ENCODE peak calls at places on chromosomes 12 and 14, in ten cellular contexts. One of them, this sample, is unnamed.

GRCh38 chr14:67514650-67515385 is 18.3 kb upstream of the PLEKHH1 start:
- DNase-seq in fibroblast of the conjunctiva: no peak
- DNase-seq in Jurkat, Clone E6-1: no peak
- DNase-seq in mesendoderm: no peak
- DNase-seq in activated CD4-positive, CD25-positive, alpha-beta regulatory T cell treated with anti-CD3 and anti-CD28 coated beads, Interleukin-2, amount 50 U/mL, for 72 hours: peak
- DNase-seq in HS-27A: no peak
- DNase-seq in H9: peak
- DNase-seq in H54: peak
- DNase-seq in ELR: peak
- DNase-seq in lung microvascular endothelial cell: peak
- DNase-seq in this sample: no peak

GRCh38 chr12:27523642-27524488 is at the start of gene PPFIBP1:
- DNase-seq in fibroblast of the conjunctiva: peak
- DNase-seq in Jurkat, Clone E6-1: peak
- DNase-seq in mesendoderm: peak
- DNase-seq in activated CD4-positive, CD25-positive, alpha-beta regulatory T cell treated with anti-CD3 and anti-CD28 coated beads, Interleukin-2, amount 50 U/mL, for 72 hours: peak
- DNase-seq in HS-27A: peak
- DNase-seq in H9: peak
- DNase-seq in H54: peak
- DNase-seq in ELR: peak
- DNase-seq in lung microvascular endothelial cell: peak
- DNase-seq in this sample: peak

GRCh38 chr12:122422769-122423257 is 344 bp upstream of the CLIP1 start:
- DNase-seq in fibroblast of the conjunctiva: no peak
- DNase-seq in Jurkat, Clone E6-1: no peak
- DNase-seq in mesendoderm: peak
- DNase-seq in activated CD4-positive, CD25-positive, alpha-beta regulatory T cell treated with anti-CD3 and anti-CD28 coated beads, Interleukin-2, amount 50 U/mL, for 72 hours: peak
- DNase-seq in HS-27A: no peak
- DNase-seq in H9: peak
- DNase-seq in H54: peak
- DNase-seq in ELR: peak
- DNase-seq in lung microvascular endothelial cell: peak
- DNase-seq in this sample: no peak

GRCh38 chr14:102209224-102209966 is 69.7 kb downstream of the WDR20 start:
- DNase-seq in fibroblast of the conjunctiva: no peak
- DNase-seq in Jurkat, Clone E6-1: no peak
- DNase-seq in mesendoderm: peak
- DNase-seq in activated CD4-positive, CD25-positive, alpha-beta regulatory T cell treated with anti-CD3 and anti-CD28 coated beads, Interleukin-2, amount 50 U/mL, for 72 hours: no peak
- DNase-seq in HS-27A: no peak
- DNase-seq in H9: no peak
- DNase-seq in H54: no peak
- DNase-seq in ELR: peak
- DNase-seq in lung microvascular endothelial cell: no peak
- DNase-seq in this sample: no peak

GRCh38 chr12:114314403-114314802 is 91.5 kb downstream of the TBX5 start:
- DNase-seq in fibroblast of the conjunctiva: no peak
- DNase-seq in Jurkat, Clone E6-1: no peak
- DNase-seq in mesendoderm: no peak
- DNase-seq in activated CD4-positive, CD25-positive, alpha-beta regulatory T cell treated with anti-CD3 and anti-CD28 coated beads, Interleukin-2, amount 50 U/mL, for 72 hours: no peak
- DNase-seq in HS-27A: no peak
- DNase-seq in H9: no peak
- DNase-seq in H54: no peak
- DNase-seq in ELR: no peak
- DNase-seq in lung microvascular endothelial cell: no peak
- DNase-seq in this sample: no peak

GRCh38 chr14:93685121-93685520 is 103.2 kb downstream of the PRIMA1 start:
- DNase-seq in fibroblast of the conjunctiva: no peak
- DNase-seq in Jurkat, Clone E6-1: no peak
- DNase-seq in mesendoderm: no peak
- DNase-seq in activated CD4-positive, CD25-positive, alpha-beta regulatory T cell treated with anti-CD3 and anti-CD28 coated beads, Interleukin-2, amount 50 U/mL, for 72 hours: no peak
- DNase-seq in HS-27A: no peak
- DNase-seq in H9: no peak
- DNase-seq in H54: no peak
- DNase-seq in ELR: no peak
- DNase-seq in lung microvascular endothelial cell: no peak
- DNase-seq in this sample: no peak

GRCh38 chr12:66662179-66662578 is 16.7 kb downstream of the GRIP1 start:
- DNase-seq in fibroblast of the conjunctiva: no peak
- DNase-seq in Jurkat, Clone E6-1: no peak
- DNase-seq in mesendoderm: no peak
- DNase-seq in activated CD4-positive, CD25-positive, alpha-beta regulatory T cell treated with anti-CD3 and anti-CD28 coated beads, Interleukin-2, amount 50 U/mL, for 72 hours: no peak
- DNase-seq in HS-27A: no peak
- DNase-seq in H9: no peak
- DNase-seq in H54: no peak
- DNase-seq in ELR: no peak
- DNase-seq in lung microvascular endothelial cell: no peak
- DNase-seq in this sample: no peak

GRCh38 chr12:98172304-98172703 is 343.1 kb upstream of the TMPO start:
- DNase-seq in fibroblast of the conjunctiva: no peak
- DNase-seq in Jurkat, Clone E6-1: no peak
- DNase-seq in mesendoderm: no peak
- DNase-seq in activated CD4-positive, CD25-positive, alpha-beta regulatory T cell treated with anti-CD3 and anti-CD28 coated beads, Interleukin-2, amount 50 U/mL, for 72 hours: no peak
- DNase-seq in HS-27A: no peak
- DNase-seq in H9: no peak
- DNase-seq in H54: no peak
- DNase-seq in ELR: no peak
- DNase-seq in lung microvascular endothelial cell: no peak
- DNase-seq in this sample: no peak

GRCh38 chr12:109995366-109995702 is 834 bp downstream of the GIT2 start:
- DNase-seq in fibroblast of the conjunctiva: no peak
- DNase-seq in Jurkat, Clone E6-1: no peak
- DNase-seq in mesendoderm: no peak
- DNase-seq in activated CD4-positive, CD25-positive, alpha-beta regulatory T cell treated with anti-CD3 and anti-CD28 coated beads, Interleukin-2, amount 50 U/mL, for 72 hours: no peak
- DNase-seq in HS-27A: no peak
- DNase-seq in H9: no peak
- DNase-seq in H54: no peak
- DNase-seq in ELR: no peak
- DNase-seq in lung microvascular endothelial cell: no peak
- DNase-seq in this sample: no peak

GRCh38 chr14:57073986-57074385 is 194.7 kb downstream of the EXOC5 start:
- DNase-seq in fibroblast of the conjunctiva: no peak
- DNase-seq in Jurkat, Clone E6-1: no peak
- DNase-seq in mesendoderm: no peak
- DNase-seq in activated CD4-positive, CD25-positive, alpha-beta regulatory T cell treated with anti-CD3 and anti-CD28 coated beads, Interleukin-2, amount 50 U/mL, for 72 hours: no peak
- DNase-seq in HS-27A: no peak
- DNase-seq in H9: no peak
- DNase-seq in H54: no peak
- DNase-seq in ELR: no peak
- DNase-seq in lung microvascular endothelial cell: no peak
- DNase-seq in this sample: no peak

GRCh38 chr14:75971509-75971908 is 10.3 kb downstream of the TGFB3 start:
- DNase-seq in fibroblast of the conjunctiva: no peak
- DNase-seq in Jurkat, Clone E6-1: no peak
- DNase-seq in mesendoderm: no peak
- DNase-seq in activated CD4-positive, CD25-positive, alpha-beta regulatory T cell treated with anti-CD3 and anti-CD28 coated beads, Interleukin-2, amount 50 U/mL, for 72 hours: no peak
- DNase-seq in HS-27A: no peak
- DNase-seq in H9: no peak
- DNase-seq in H54: no peak
- DNase-seq in ELR: no peak
- DNase-seq in lung microvascular endothelial cell: no peak
- DNase-seq in this sample: no peak

GRCh38 chr12:117803013-117803412 is 165.8 kb downstream of the KSR2 start:
- DNase-seq in fibroblast of the conjunctiva: no peak
- DNase-seq in Jurkat, Clone E6-1: no peak
- DNase-seq in mesendoderm: no peak
- DNase-seq in activated CD4-positive, CD25-positive, alpha-beta regulatory T cell treated with anti-CD3 and anti-CD28 coated beads, Interleukin-2, amount 50 U/mL, for 72 hours: no peak
- DNase-seq in HS-27A: no peak
- DNase-seq in H9: no peak
- DNase-seq in H54: no peak
- DNase-seq in ELR: no peak
- DNase-seq in lung microvascular endothelial cell: no peak
- DNase-seq in this sample: no peak

GRCh38 chr12:49942921-49943662 is 7.4 kb upstream of the AQP2 start:
- DNase-seq in fibroblast of the conjunctiva: no peak
- DNase-seq in Jurkat, Clone E6-1: no peak
- DNase-seq in mesendoderm: no peak
- DNase-seq in activated CD4-positive, CD25-positive, alpha-beta regulatory T cell treated with anti-CD3 and anti-CD28 coated beads, Interleukin-2, amount 50 U/mL, for 72 hours: peak
- DNase-seq in HS-27A: no peak
- DNase-seq in H9: peak
- DNase-seq in H54: no peak
- DNase-seq in ELR: no peak
- DNase-seq in lung microvascular endothelial cell: no peak
- DNase-seq in this sample: no peak

GRCh38 chr14:23361320-23361719 is 3.7 kb downstream of the EFS start:
- DNase-seq in fibroblast of the conjunctiva: peak
- DNase-seq in Jurkat, Clone E6-1: no peak
- DNase-seq in mesendoderm: no peak
- DNase-seq in activated CD4-positive, CD25-positive, alpha-beta regulatory T cell treated with anti-CD3 and anti-CD28 coated beads, Interleukin-2, amount 50 U/mL, for 72 hours: no peak
- DNase-seq in HS-27A: no peak
- DNase-seq in H9: no peak
- DNase-seq in H54: no peak
- DNase-seq in ELR: no peak
- DNase-seq in lung microvascular endothelial cell: no peak
- DNase-seq in this sample: no peak